ENCODE peak calls at places on chromosomes 6 and 20, in seven cellular contexts. One of them, this sample, is unnamed.
A peak's percentile ranks its signal among the peaks of the same experiment; 100 is the strongest.

GRCh38 chr6:132698608-132699007 is 15.2 kb downstream of the VNN1 start:
- DNase-seq in psoas muscle: no peak
- DNase-seq in fibroblast of pulmonary artery: no peak
- DNase-seq in Peyer's patch: no peak
- DNase-seq in gastrocnemius medialis: no peak
- DNase-seq in fibroblast of villous mesenchyme: no peak
- DNase-seq in lower leg skin: no peak
- DNase-seq in this sample: no peak

GRCh38 chr20:50267041-50267865 is 76.6 kb downstream of the CEBPB start:
- DNase-seq in gastrocnemius medialis: peak; percentile 63
- DNase-seq in lower leg skin: peak; percentile 84
- DNase-seq in psoas muscle: peak; percentile 73
- DNase-seq in fibroblast of pulmonary artery: peak; percentile 70
- DNase-seq in Peyer's patch: peak; percentile 86
- DNase-seq in fibroblast of villous mesenchyme: no peak
- DNase-seq in this sample: peak; percentile 42

GRCh38 chr6:84464471-84464870 is 237.0 kb upstream of the CEP162 start:
- DNase-seq in lower leg skin: no peak
- DNase-seq in psoas muscle: no peak
- DNase-seq in Peyer's patch: no peak
- DNase-seq in fibroblast of pulmonary artery: no peak
- DNase-seq in fibroblast of villous mesenchyme: no peak
- DNase-seq in gastrocnemius medialis: no peak
- DNase-seq in this sample: no peak

GRCh38 chr20:49098136-49098535 is 52.0 kb downstream of the CSE1L start:
- DNase-seq in gastrocnemius medialis: no peak
- DNase-seq in lower leg skin: no peak
- DNase-seq in fibroblast of pulmonary artery: no peak
- DNase-seq in psoas muscle: no peak
- DNase-seq in Peyer's patch: no peak
- DNase-seq in fibroblast of villous mesenchyme: no peak
- DNase-seq in this sample: no peak

GRCh38 chr20:61696181-61696735 is 369.4 kb downstream of the TAF4 start:
- DNase-seq in fibroblast of villous mesenchyme: no peak
- DNase-seq in Peyer's patch: no peak
- DNase-seq in gastrocnemius medialis: no peak
- DNase-seq in psoas muscle: no peak
- DNase-seq in lower leg skin: no peak
- DNase-seq in fibroblast of pulmonary artery: no peak
- DNase-seq in this sample: no peak

GRCh38 chr6:16319813-16320532 is 81.6 kb downstream of the GMPR start:
- DNase-seq in lower leg skin: peak; percentile 83
- DNase-seq in fibroblast of pulmonary artery: peak; percentile 90
- DNase-seq in psoas muscle: peak; percentile 80
- DNase-seq in fibroblast of villous mesenchyme: peak; percentile 96
- DNase-seq in Peyer's patch: peak; percentile 71
- DNase-seq in gastrocnemius medialis: peak; percentile 96
- DNase-seq in this sample: peak; percentile 93

GRCh38 chr6:27332692-27333641 is 20.9 kb upstream of the POM121L2 start:
- DNase-seq in lower leg skin: no peak
- DNase-seq in Peyer's patch: no peak
- DNase-seq in fibroblast of villous mesenchyme: peak; percentile 43
- DNase-seq in psoas muscle: no peak
- DNase-seq in fibroblast of pulmonary artery: peak; percentile 57
- DNase-seq in gastrocnemius medialis: no peak
- DNase-seq in this sample: peak; percentile 74

GRCh38 chr6:118029967-118030366 is 122.9 kb downstream of the SLC35F1 start:
- DNase-seq in lower leg skin: no peak
- DNase-seq in fibroblast of pulmonary artery: no peak
- DNase-seq in Peyer's patch: no peak
- DNase-seq in fibroblast of villous mesenchyme: no peak
- DNase-seq in psoas muscle: no peak
- DNase-seq in gastrocnemius medialis: no peak
- DNase-seq in this sample: no peak

GRCh38 chr6:45991189-45991588 is 24.5 kb downstream of the CLIC5 start:
- DNase-seq in psoas muscle: no peak
- DNase-seq in fibroblast of villous mesenchyme: no peak
- DNase-seq in gastrocnemius medialis: no peak
- DNase-seq in fibroblast of pulmonary artery: no peak
- DNase-seq in Peyer's patch: no peak
- DNase-seq in lower leg skin: no peak
- DNase-seq in this sample: no peak

GRCh38 chr6:32664827-32665362 is 1.6 kb downstream of the HLA-DQB1 start:
- DNase-seq in lower leg skin: no peak
- DNase-seq in fibroblast of pulmonary artery: no peak
- DNase-seq in fibroblast of villous mesenchyme: no peak
- DNase-seq in Peyer's patch: peak; percentile 80
- DNase-seq in gastrocnemius medialis: no peak
- DNase-seq in psoas muscle: peak; percentile 22
- DNase-seq in this sample: peak; percentile 6

GRCh38 chr6:14210077-14210476 is 92.5 kb downstream of the CD83 start:
- DNase-seq in fibroblast of pulmonary artery: no peak
- DNase-seq in Peyer's patch: no peak
- DNase-seq in fibroblast of villous mesenchyme: no peak
- DNase-seq in psoas muscle: no peak
- DNase-seq in lower leg skin: no peak
- DNase-seq in gastrocnemius medialis: no peak
- DNase-seq in this sample: no peak

GRCh38 chr6:143673638-143674037 is 4.1 kb upstream of the PHACTR2 start:
- DNase-seq in lower leg skin: no peak
- DNase-seq in psoas muscle: no peak
- DNase-seq in fibroblast of villous mesenchyme: peak; percentile 80
- DNase-seq in Peyer's patch: no peak
- DNase-seq in gastrocnemius medialis: no peak
- DNase-seq in fibroblast of pulmonary artery: peak; percentile 81
- DNase-seq in this sample: peak; percentile 59

GRCh38 chr6:38715016-38715809 is at the start of gene DNAH8:
- DNase-seq in fibroblast of villous mesenchyme: no peak
- DNase-seq in psoas muscle: no peak
- DNase-seq in Peyer's patch: no peak
- DNase-seq in lower leg skin: no peak
- DNase-seq in gastrocnemius medialis: no peak
- DNase-seq in fibroblast of pulmonary artery: no peak
- DNase-seq in this sample: no peak

GRCh38 chr6:120214097-120214496 is 864.5 kb upstream of the MAN1A1 start:
- DNase-seq in gastrocnemius medialis: no peak
- DNase-seq in fibroblast of pulmonary artery: peak; percentile 20
- DNase-seq in lower leg skin: no peak
- DNase-seq in psoas muscle: no peak
- DNase-seq in Peyer's patch: no peak
- DNase-seq in fibroblast of villous mesenchyme: no peak
- DNase-seq in this sample: no peak

GRCh38 chr6:11710221-11710836 is 68.3 kb downstream of the ADTRP start:
- DNase-seq in lower leg skin: no peak
- DNase-seq in Peyer's patch: no peak
- DNase-seq in fibroblast of pulmonary artery: no peak
- DNase-seq in fibroblast of villous mesenchyme: no peak
- DNase-seq in gastrocnemius medialis: no peak
- DNase-seq in psoas muscle: no peak
- DNase-seq in this sample: no peak

GRCh38 chr20:57059055-57059617 is 207.3 kb downstream of the BMP7 start:
- DNase-seq in Peyer's patch: no peak
- DNase-seq in gastrocnemius medialis: no peak
- DNase-seq in fibroblast of villous mesenchyme: no peak
- DNase-seq in lower leg skin: no peak
- DNase-seq in fibroblast of pulmonary artery: no peak
- DNase-seq in psoas muscle: no peak
- DNase-seq in this sample: no peak

GRCh38 chr20:57106030-57106682 is 160.3 kb downstream of the BMP7 start:
- DNase-seq in psoas muscle: no peak
- DNase-seq in fibroblast of villous mesenchyme: no peak
- DNase-seq in Peyer's patch: no peak
- DNase-seq in fibroblast of pulmonary artery: no peak
- DNase-seq in gastrocnemius medialis: no peak
- DNase-seq in lower leg skin: no peak
- DNase-seq in this sample: no peak

GRCh38 chr6:64280569-64280968 is 645.0 kb downstream of the PHF3 start:
- DNase-seq in psoas muscle: no peak
- DNase-seq in fibroblast of pulmonary artery: peak; percentile 69
- DNase-seq in Peyer's patch: peak; percentile 63
- DNase-seq in fibroblast of villous mesenchyme: peak; percentile 52
- DNase-seq in gastrocnemius medialis: no peak
- DNase-seq in lower leg skin: no peak
- DNase-seq in this sample: peak; percentile 80

GRCh38 chr20:22773326-22773725 is 189.0 kb upstream of the FOXA2 start:
- DNase-seq in Peyer's patch: no peak
- DNase-seq in fibroblast of villous mesenchyme: no peak
- DNase-seq in fibroblast of pulmonary artery: peak; percentile 44
- DNase-seq in gastrocnemius medialis: no peak
- DNase-seq in lower leg skin: no peak
- DNase-seq in psoas muscle: no peak
- DNase-seq in this sample: no peak

GRCh38 chr6:139882234-139882633 is 507.8 kb upstream of the CITED2 start:
- DNase-seq in psoas muscle: no peak
- DNase-seq in lower leg skin: no peak
- DNase-seq in Peyer's patch: no peak
- DNase-seq in gastrocnemius medialis: no peak
- DNase-seq in fibroblast of villous mesenchyme: peak; percentile 65
- DNase-seq in fibroblast of pulmonary artery: peak; percentile 50
- DNase-seq in this sample: peak; percentile 70

GRCh38 chr6:166588691-166589333 is 2.3 kb upstream of the RAMACL start:
- DNase-seq in lower leg skin: no peak
- DNase-seq in fibroblast of villous mesenchyme: peak; percentile 58
- DNase-seq in psoas muscle: no peak
- DNase-seq in Peyer's patch: no peak
- DNase-seq in fibroblast of pulmonary artery: peak; percentile 72
- DNase-seq in gastrocnemius medialis: no peak
- DNase-seq in this sample: peak; percentile 93

GRCh38 chr20:44247131-44247571 is at the start of gene GDAP1L1:
- DNase-seq in fibroblast of pulmonary artery: no peak
- DNase-seq in fibroblast of villous mesenchyme: no peak
- DNase-seq in psoas muscle: no peak
- DNase-seq in lower leg skin: no peak
- DNase-seq in Peyer's patch: no peak
- DNase-seq in gastrocnemius medialis: no peak
- DNase-seq in this sample: no peak

GRCh38 chr20:44248420-44248759 is 1.3 kb downstream of the GDAP1L1 start:
- DNase-seq in fibroblast of villous mesenchyme: no peak
- DNase-seq in Peyer's patch: no peak
- DNase-seq in fibroblast of pulmonary artery: no peak
- DNase-seq in lower leg skin: no peak
- DNase-seq in psoas muscle: no peak
- DNase-seq in gastrocnemius medialis: no peak
- DNase-seq in this sample: no peak

GRCh38 chr20:44245977-44246376 is 1.1 kb upstream of the GDAP1L1 start:
- DNase-seq in lower leg skin: no peak
- DNase-seq in Peyer's patch: no peak
- DNase-seq in fibroblast of villous mesenchyme: no peak
- DNase-seq in fibroblast of pulmonary artery: no peak
- DNase-seq in gastrocnemius medialis: no peak
- DNase-seq in psoas muscle: no peak
- DNase-seq in this sample: no peak

GRCh38 chr20:44251284-44251683 is 4.2 kb downstream of the GDAP1L1 start:
- DNase-seq in psoas muscle: no peak
- DNase-seq in gastrocnemius medialis: no peak
- DNase-seq in Peyer's patch: no peak
- DNase-seq in fibroblast of pulmonary artery: no peak
- DNase-seq in lower leg skin: no peak
- DNase-seq in fibroblast of villous mesenchyme: no peak
- DNase-seq in this sample: no peak

GRCh38 chr20:44247676-44248419 is 740 bp downstream of the GDAP1L1 start:
- DNase-seq in fibroblast of pulmonary artery: peak; percentile 32
- DNase-seq in psoas muscle: no peak
- DNase-seq in lower leg skin: no peak
- DNase-seq in Peyer's patch: no peak
- DNase-seq in fibroblast of villous mesenchyme: peak; percentile 38
- DNase-seq in gastrocnemius medialis: no peak
- DNase-seq in this sample: peak; percentile 32
- TF ChIP-seq CTCF in fibroblast of pulmonary artery: peak; percentile 43
- TF ChIP-seq CTCF in psoas muscle: no peak
- TF ChIP-seq CTCF in lower leg skin: no peak
- TF ChIP-seq CTCF in Peyer's patch: no peak
- TF ChIP-seq CTCF in fibroblast of villous mesenchyme: peak; percentile 55
- TF ChIP-seq CTCF in gastrocnemius medialis: no peak
- TF ChIP-seq CTCF in this sample: peak; percentile 52

DNA sequence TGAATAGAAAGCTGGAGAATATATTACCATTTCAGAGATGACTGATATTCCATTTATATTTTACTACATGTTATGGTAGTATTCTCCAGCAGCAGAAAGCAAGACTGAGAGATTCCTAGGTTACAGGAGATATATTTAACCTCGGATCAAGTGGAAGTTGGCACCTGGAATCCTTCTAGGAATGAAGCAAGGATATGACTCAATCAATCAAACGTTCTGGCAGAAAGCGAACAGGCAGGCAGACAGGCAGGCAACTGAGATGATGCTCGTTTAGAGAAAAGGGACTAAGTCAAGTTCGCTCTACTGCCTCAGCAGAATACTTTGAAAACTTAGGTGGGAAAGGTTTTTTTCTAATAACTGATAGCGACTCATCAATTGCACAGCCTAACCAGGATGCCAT is 46.2 kb downstream of the PAK5 start:
- DNase-seq in lower leg skin: no peak
- DNase-seq in gastrocnemius medialis: no peak
- DNase-seq in psoas muscle: no peak
- DNase-seq in Peyer's patch: no peak
- DNase-seq in fibroblast of villous mesenchyme: no peak
- DNase-seq in fibroblast of pulmonary artery: no peak
- DNase-seq in this sample: no peak
- TF ChIP-seq CTCF in lower leg skin: no peak
- TF ChIP-seq CTCF in gastrocnemius medialis: no peak
- TF ChIP-seq CTCF in psoas muscle: no peak
- TF ChIP-seq CTCF in Peyer's patch: no peak
- TF ChIP-seq CTCF in fibroblast of villous mesenchyme: no peak
- TF ChIP-seq CTCF in fibroblast of pulmonary artery: no peak
- TF ChIP-seq CTCF in this sample: no peak

GRCh38 chr6:162846723-162847122 is 118.9 kb downstream of the PACRG start:
- DNase-seq in lower leg skin: no peak
- DNase-seq in fibroblast of pulmonary artery: no peak
- DNase-seq in fibroblast of villous mesenchyme: no peak
- DNase-seq in gastrocnemius medialis: no peak
- DNase-seq in Peyer's patch: no peak
- DNase-seq in psoas muscle: no peak
- DNase-seq in this sample: no peak

GRCh38 chr6:162849269-162849668 is 121.5 kb downstream of the PACRG start:
- DNase-seq in fibroblast of pulmonary artery: no peak
- DNase-seq in fibroblast of villous mesenchyme: no peak
- DNase-seq in gastrocnemius medialis: no peak
- DNase-seq in lower leg skin: no peak
- DNase-seq in psoas muscle: no peak
- DNase-seq in Peyer's patch: no peak
- DNase-seq in this sample: no peak

DNA sequence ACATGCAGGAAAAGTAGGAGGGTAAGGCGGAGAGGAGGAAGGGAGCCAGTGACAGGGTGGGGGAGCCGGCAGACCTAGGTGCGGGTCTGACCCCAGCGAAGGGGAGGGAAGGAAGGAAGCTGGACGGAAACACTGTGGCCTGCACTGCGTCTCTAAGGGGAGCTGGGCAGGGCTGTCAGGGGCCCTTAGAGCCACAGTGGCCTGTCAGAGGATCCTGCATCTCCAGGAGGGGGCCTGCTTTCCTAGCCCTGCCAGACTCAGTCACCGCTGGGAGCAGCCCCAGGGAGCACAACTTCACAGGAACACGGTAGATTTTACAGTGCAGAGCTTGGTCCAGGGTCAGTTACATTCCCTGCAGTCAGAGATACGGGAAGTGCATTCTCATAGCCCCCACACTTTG is 118.2 kb downstream of the PACRG start:
- DNase-seq in lower leg skin: no peak
- DNase-seq in fibroblast of pulmonary artery: no peak
- DNase-seq in gastrocnemius medialis: no peak
- DNase-seq in psoas muscle: no peak
- DNase-seq in Peyer's patch: no peak
- DNase-seq in fibroblast of villous mesenchyme: no peak
- DNase-seq in this sample: no peak
- TF ChIP-seq CTCF in lower leg skin: no peak
- TF ChIP-seq CTCF in fibroblast of pulmonary artery: no peak
- TF ChIP-seq CTCF in gastrocnemius medialis: no peak
- TF ChIP-seq CTCF in psoas muscle: no peak
- TF ChIP-seq CTCF in Peyer's patch: no peak
- TF ChIP-seq CTCF in fibroblast of villous mesenchyme: no peak
- TF ChIP-seq CTCF in this sample: no peak

GRCh38 chr6:96394727-96395126 is 126.9 kb upstream of the UFL1 start:
- DNase-seq in lower leg skin: no peak
- DNase-seq in fibroblast of pulmonary artery: no peak
- DNase-seq in psoas muscle: no peak
- DNase-seq in gastrocnemius medialis: no peak
- DNase-seq in fibroblast of villous mesenchyme: no peak
- DNase-seq in Peyer's patch: no peak
- DNase-seq in this sample: no peak
- TF ChIP-seq CTCF in lower leg skin: no peak
- TF ChIP-seq CTCF in fibroblast of pulmonary artery: no peak
- TF ChIP-seq CTCF in psoas muscle: no peak
- TF ChIP-seq CTCF in gastrocnemius medialis: no peak
- TF ChIP-seq CTCF in fibroblast of villous mesenchyme: no peak
- TF ChIP-seq CTCF in Peyer's patch: no peak
- TF ChIP-seq CTCF in this sample: no peak